ENCODE peak calls at places on chromosomes 6 and 20, in four cellular contexts. P is K562, A is HepG2, Z is HCT116. Y is an unnamed sample.

GRCh38 chr20:58839474-58839874 is 11.2 kb downstream of the GNAS-AS1 start:
- DNase-seq in P (peak), A (peak), Z (peak), Y (no peak)

GRCh38 chr20:2252419-2253060 is 43.3 kb upstream of the TGM3 start:
- DNase-seq in P (no peak), A (no peak), Z (no peak), Y (no peak)

GRCh38 chr20:24863356-24863755 is 85.7 kb upstream of the CST7 start:
- DNase-seq in P (no peak), A (no peak), Z (no peak), Y (no peak)

GRCh38 chr20:2114560-2114959 is 12.9 kb downstream of the STK35 start:
- DNase-seq in P (no peak), A (no peak), Z (no peak), Y (no peak)

GRCh38 chr6:15268130-15268908 is 22.4 kb downstream of the JARID2 start:
- DNase-seq in P (no peak), A (no peak), Z (no peak), Y (no peak)

GRCh38 chr6:444653-445275 is 53.2 kb downstream of the IRF4 start:
- DNase-seq in P (no peak), A (no peak), Z (no peak), Y (no peak)

GRCh38 chr6:109947001-109947400 is 31.1 kb upstream of the GPR6 start:
- DNase-seq in P (no peak), A (no peak), Z (no peak), Y (no peak)

GRCh38 chr6:11121851-11122250 is 10.3 kb upstream of the ERVFRD-1 start:
- DNase-seq in P (no peak), A (no peak), Z (no peak), Y (no peak)

GRCh38 chr6:139475231-139475630 is 100.8 kb upstream of the CITED2 start:
- DNase-seq in P (no peak), A (no peak), Z (no peak), Y (no peak)

GRCh38 chr6:7261030-7261841 is 51.8 kb downstream of the SSR1 start:
- DNase-seq in P (peak), A (peak), Z (peak), Y (no peak)

GRCh38 chr6:85468326-85468725 is 18.4 kb downstream of the NT5E start:
- DNase-seq in P (no peak), A (peak), Z (no peak), Y (no peak)

DNA sequence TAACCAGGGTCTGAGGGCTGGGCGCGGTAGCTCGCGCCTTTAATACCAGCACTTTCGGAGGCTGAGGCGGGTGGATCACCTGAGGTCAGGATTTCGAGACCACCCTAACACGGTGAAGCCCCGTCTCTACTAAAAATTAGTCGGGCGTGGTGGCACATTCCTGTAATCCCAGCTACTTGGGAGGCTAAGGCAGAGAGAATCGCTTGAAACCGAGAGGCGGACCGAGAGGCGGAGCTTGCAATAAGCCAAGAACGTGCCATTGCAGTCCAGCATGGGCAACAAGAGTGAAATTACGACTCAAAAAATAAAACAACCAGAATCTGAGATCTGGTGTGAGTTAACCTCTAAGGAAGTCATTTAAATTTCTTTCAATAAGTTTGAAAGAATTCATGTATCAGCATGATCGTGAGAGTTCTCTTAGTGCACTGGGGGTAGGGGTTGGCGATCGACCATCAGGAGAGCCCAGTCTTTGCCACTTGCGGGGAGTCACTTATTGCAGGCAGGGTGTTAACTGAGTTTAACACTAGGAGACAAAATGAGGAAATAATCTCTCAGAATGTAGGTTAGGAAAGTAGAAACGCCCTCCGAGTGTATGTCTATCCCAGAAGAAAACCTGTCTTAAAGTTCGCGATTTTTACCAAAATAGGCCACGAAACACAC is 206.5 kb upstream of the ZNF184 start:
- DNase-seq in P (no peak), A (no peak), Z (no peak), Y (no peak)
- H3K4me3 ChIP-seq in P (no peak), A (no peak), Z (no peak), Y (no peak)

DNA sequence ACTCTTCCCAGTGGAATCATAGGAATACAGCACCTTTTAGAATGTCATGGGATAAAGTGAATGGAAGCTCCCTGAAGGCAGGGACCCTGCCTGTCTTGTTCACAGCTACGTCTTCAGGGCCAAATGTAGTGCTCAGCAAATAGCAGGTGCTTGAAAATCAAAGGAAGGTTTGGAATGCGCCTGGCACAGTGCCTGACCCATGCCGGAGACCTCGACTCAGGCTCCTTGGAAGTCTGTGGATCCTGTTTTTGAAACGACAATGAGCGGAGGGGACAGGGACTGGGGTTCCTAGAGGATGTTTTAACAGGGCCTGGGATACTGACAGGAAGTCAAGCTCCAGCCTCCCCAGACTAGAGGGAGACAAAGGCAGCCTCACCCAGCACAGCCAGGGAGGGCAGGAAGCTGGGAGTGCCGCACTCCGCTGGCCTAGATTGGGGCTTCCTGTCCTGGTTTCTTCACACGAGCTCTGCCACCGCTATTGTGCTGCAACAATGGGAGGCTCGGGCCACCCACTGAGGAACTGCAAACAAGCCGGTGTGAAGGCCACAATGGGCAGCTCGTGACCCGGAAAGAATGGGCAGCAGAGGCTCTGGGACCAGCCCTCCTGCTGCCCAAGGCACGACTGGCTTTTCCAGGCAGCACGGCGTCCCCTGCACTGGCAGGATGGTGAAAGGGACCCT is 76.7 kb downstream of the PREX1 start:
- DNase-seq in P (no peak), A (no peak), Z (no peak), Y (no peak)
- TF ChIP-seq POLR2AphosphoS5 in P (no peak), A (no peak), Z (no peak), Y (no peak)

GRCh38 chr6:33276864-33277662 is at the start of gene B3GALT4:
- DNase-seq in P (peak), A (no peak), Z (no peak), Y (no peak)
- TF ChIP-seq TCF7L2 in P (no peak), A (no peak), Z (peak), Y (peak)

GRCh38 chr6:118905084-118905483 is 11.1 kb downstream of the ASF1A start:
- DNase-seq in P (no peak), A (no peak), Z (no peak), Y (no peak)

GRCh38 chr6:118903691-118904090 is 9.7 kb downstream of the ASF1A start:
- DNase-seq in P (no peak), A (no peak), Z (no peak), Y (no peak)

GRCh38 chr6:118908441-118908840 is 14.5 kb downstream of the ASF1A start:
- DNase-seq in P (no peak), A (no peak), Z (no peak), Y (no peak)

GRCh38 chr6:118903134-118903533 is 9.2 kb downstream of the ASF1A start:
- DNase-seq in P (no peak), A (no peak), Z (no peak), Y (no peak)

DNA sequence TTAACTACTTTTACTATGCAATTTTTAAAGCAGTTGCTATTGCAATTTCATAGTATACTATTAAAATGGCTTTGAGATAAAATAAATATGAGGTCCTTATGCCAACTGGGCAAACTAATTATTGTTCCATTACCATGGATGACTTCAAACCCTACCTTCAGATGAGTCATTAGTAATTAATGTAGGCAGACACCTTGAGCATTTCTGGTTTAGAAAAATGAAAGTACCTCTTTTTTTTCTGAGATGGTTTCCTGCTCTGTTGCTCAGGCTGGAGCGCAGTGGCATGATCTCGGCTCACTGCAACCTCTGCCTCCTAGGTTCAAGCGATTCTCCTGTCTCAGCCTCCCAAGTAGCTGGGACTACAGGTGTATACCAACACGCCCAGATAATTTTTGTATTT is 11.9 kb downstream of the ASF1A start:
- DNase-seq in P (no peak), A (no peak), Z (no peak), Y (no peak)
- H3K4me3 ChIP-seq in P (no peak), A (no peak), Z (no peak), Y (no peak)

GRCh38 chr6:39184906-39185580 is 44.2 kb downstream of the KCNK5 start:
- DNase-seq in P (no peak), A (no peak), Z (no peak), Y (no peak)
- TF ChIP-seq POLR2AphosphoS5 in P (no peak), A (no peak), Z (peak), Y (no peak)

DNA sequence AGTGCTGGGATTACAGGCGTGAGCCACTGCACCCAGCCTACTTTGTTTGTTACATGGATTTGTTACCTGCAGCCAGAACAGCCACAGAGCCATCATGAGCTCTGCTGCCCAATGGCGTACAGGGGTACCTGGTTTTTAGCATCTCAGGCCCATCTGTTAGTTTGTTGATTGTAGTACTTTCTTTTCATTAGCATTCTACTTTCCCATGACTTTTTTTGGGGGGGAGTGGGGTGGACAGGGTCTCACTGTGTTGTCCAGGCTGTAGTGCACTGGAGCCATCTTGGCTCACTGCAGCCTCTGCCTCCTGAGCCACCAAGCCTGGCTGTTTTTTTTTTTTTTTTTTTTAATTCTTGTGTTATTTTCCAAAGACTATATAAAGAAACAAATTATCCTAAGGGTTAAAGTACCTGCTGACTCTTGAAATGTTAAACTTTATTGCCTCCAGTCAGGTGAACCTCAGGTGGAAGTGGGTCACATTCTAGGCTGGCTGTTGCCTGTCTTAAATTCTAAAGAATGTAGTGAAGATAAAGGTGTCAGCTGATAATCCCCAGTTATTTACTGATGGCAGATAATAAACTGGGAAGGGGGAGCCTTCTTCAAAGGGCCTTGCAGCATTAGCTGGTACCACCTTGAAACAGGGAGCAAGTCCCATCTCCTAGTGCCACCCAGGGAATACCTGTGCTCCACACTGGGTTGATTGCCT is 15.2 kb downstream of the NEU1 start:
- DNase-seq in P (no peak), A (no peak), Z (no peak), Y (no peak)
- TF ChIP-seq TCF7L2 in P (no peak), A (no peak), Z (no peak), Y (no peak)

DNA sequence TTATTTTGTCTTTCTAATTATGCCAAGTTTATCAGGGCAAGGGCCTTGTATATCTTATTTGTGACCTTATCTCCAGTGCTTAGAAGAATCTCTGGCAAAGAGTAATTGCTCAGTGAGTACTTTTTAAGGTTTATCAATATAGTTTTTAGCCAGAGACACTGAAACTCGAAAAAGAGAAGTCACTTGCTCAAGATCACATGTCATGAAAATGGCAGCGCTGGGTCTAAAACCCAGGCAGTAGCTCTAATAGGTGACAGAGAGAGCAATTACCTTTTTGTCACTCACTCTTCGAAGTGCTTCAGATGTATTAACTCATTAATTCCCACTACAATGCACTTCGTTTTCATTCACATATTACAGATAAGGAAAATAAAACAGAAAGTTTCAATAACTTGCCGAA is 667.5 kb downstream of the DOK5 start:
- DNase-seq in P (no peak), A (no peak), Z (no peak), Y (no peak)
- H3K4me3 ChIP-seq in P (no peak), A (no peak), Z (no peak), Y (no peak)

GRCh38 chr6:34663887-34664269 is 32.7 kb downstream of the ILRUN start:
- DNase-seq in P (peak), A (no peak), Z (no peak), Y (no peak)

GRCh38 chr6:34663371-34663770 is 33.2 kb downstream of the ILRUN start:
- DNase-seq in P (no peak), A (no peak), Z (no peak), Y (no peak)

GRCh38 chr6:34661379-34661778 is 35.2 kb downstream of the ILRUN start:
- DNase-seq in P (peak), A (no peak), Z (no peak), Y (no peak)

GRCh38 chr6:34665019-34665418 is 31.5 kb downstream of the ILRUN start:
- DNase-seq in P (peak), A (no peak), Z (no peak), Y (no peak)

DNA sequence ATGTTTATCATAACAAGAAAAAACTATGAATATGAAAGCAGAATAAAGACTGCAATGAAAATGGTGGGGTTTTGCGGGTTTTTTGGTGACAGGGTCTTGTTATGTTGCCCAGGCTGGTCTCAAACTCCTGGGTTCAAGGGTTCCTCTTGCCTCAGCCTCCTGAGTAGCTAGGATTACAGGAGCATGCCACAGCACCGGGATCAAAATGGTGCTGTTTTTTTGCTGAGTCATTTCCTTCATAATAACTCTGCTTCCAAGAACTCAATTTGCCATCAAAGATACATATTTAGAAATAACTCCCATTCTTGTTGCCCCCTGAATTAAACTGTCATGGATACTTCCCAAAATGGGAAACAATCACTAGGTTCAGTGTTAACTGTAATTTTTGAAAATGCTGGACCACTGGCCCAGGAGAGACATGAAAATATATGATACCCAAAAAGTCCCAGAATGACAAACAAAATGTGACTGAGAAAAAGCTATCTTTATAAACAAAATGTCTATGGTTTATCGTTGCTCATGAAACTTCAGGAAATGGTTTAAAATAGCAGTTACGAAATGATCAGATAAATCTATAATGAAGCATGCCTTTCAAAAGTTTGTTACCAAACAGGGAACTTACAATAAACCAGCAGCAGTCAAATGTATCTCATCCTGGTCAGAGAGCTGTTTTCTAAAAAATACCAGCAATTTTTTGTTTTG is 32.1 kb downstream of the ILRUN start:
- DNase-seq in P (peak), A (peak), Z (no peak), Y (no peak)
- TF ChIP-seq POLR2AphosphoS5 in P (no peak), A (no peak), Z (no peak), Y (no peak)

GRCh38 chr6:44496705-44497369 is 109.3 kb downstream of the CDC5L start:
- DNase-seq in P (no peak), A (no peak), Z (no peak), Y (no peak)

GRCh38 chr6:44495036-44495901 is 107.8 kb downstream of the CDC5L start:
- DNase-seq in P (no peak), A (no peak), Z (no peak), Y (no peak)

GRCh38 chr6:44493593-44493992 is 106.1 kb downstream of the CDC5L start:
- DNase-seq in P (no peak), A (no peak), Z (no peak), Y (no peak)

GRCh38 chr6:44493132-44493531 is 105.6 kb downstream of the CDC5L start:
- DNase-seq in P (no peak), A (no peak), Z (no peak), Y (no peak)

GRCh38 chr6:44494011-44494501 is 106.5 kb downstream of the CDC5L start:
- DNase-seq in P (peak), A (peak), Z (peak), Y (peak)
- TF ChIP-seq TCF7L2 in P (no peak), A (no peak), Z (no peak), Y (no peak)

DNA sequence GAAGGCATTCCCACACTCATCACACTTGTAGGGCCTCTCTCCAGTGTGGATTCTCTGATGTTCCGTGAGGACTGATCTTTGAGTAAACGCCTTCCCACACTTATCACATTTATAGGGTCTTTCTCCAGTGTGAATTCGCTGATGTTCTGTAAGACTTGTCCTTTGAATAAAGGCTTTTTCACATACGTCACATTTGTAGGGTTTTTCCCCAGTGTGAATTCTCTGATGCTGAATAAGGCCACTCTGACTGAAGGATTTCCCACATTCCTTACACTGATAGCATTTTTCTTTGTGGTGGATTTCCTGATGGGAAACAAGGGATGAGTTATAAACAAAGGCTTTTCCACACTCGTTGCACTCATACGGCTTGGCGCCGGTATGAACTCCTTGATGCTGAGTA is 8.9 kb downstream of the ZSCAN12 start:
- DNase-seq in P (no peak), A (no peak), Z (no peak), Y (no peak)
- H3K4me3 ChIP-seq in P (no peak), A (no peak), Z (no peak), Y (no peak)

Y was measured in Panc1.